ENCODE peak calls at places on chromosomes 12 and 14, in ten cellular contexts. One of them, this sample, is unnamed.

GRCh38 chr14:91374897-91375747 is 42.5 kb downstream of the CCDC88C start:
- DNase-seq in transverse colon: no peak
- DNase-seq in WTC11: no peak
- DNase-seq in keratinocyte: no peak
- DNase-seq in GM10248: no peak
- DNase-seq in heart right ventricle: no peak
- DNase-seq in AG09319: no peak
- DNase-seq in LNCaP clone FGC: no peak
- DNase-seq in neural progenitor cell: peak
- DNase-seq in fibroblast of villous mesenchyme: no peak
- DNase-seq in this sample: no peak

GRCh38 chr14:89349196-89350008 is 67.6 kb downstream of the FOXN3 start:
- DNase-seq in transverse colon: peak
- DNase-seq in WTC11: peak
- DNase-seq in keratinocyte: no peak
- DNase-seq in GM10248: no peak
- DNase-seq in heart right ventricle: no peak
- DNase-seq in AG09319: no peak
- DNase-seq in LNCaP clone FGC: no peak
- DNase-seq in neural progenitor cell: peak
- DNase-seq in fibroblast of villous mesenchyme: no peak
- DNase-seq in this sample: peak

GRCh38 chr12:124296916-124297351 is 2.0 kb downstream of the RFLNA start:
- DNase-seq in transverse colon: peak
- DNase-seq in WTC11: no peak
- DNase-seq in keratinocyte: no peak
- DNase-seq in GM10248: no peak
- DNase-seq in heart right ventricle: no peak
- DNase-seq in AG09319: no peak
- DNase-seq in LNCaP clone FGC: no peak
- DNase-seq in neural progenitor cell: no peak
- DNase-seq in fibroblast of villous mesenchyme: no peak
- DNase-seq in this sample: peak

GRCh38 chr12:110600254-110600653 is 13.7 kb upstream of the TCTN1 start:
- DNase-seq in transverse colon: no peak
- DNase-seq in WTC11: no peak
- DNase-seq in keratinocyte: no peak
- DNase-seq in GM10248: peak
- DNase-seq in heart right ventricle: no peak
- DNase-seq in AG09319: peak
- DNase-seq in LNCaP clone FGC: no peak
- DNase-seq in neural progenitor cell: no peak
- DNase-seq in fibroblast of villous mesenchyme: peak
- DNase-seq in this sample: no peak

GRCh38 chr12:28946361-28946760 is 202.7 kb upstream of the FAR2 start:
- DNase-seq in transverse colon: no peak
- DNase-seq in WTC11: no peak
- DNase-seq in keratinocyte: no peak
- DNase-seq in GM10248: no peak
- DNase-seq in heart right ventricle: no peak
- DNase-seq in AG09319: no peak
- DNase-seq in LNCaP clone FGC: no peak
- DNase-seq in neural progenitor cell: no peak
- DNase-seq in fibroblast of villous mesenchyme: no peak
- DNase-seq in this sample: no peak

GRCh38 chr12:18340796-18341195 is 79.5 kb downstream of the PIK3C2G start:
- DNase-seq in transverse colon: no peak
- DNase-seq in WTC11: no peak
- DNase-seq in keratinocyte: no peak
- DNase-seq in GM10248: no peak
- DNase-seq in heart right ventricle: no peak
- DNase-seq in AG09319: no peak
- DNase-seq in LNCaP clone FGC: no peak
- DNase-seq in neural progenitor cell: no peak
- DNase-seq in fibroblast of villous mesenchyme: peak
- DNase-seq in this sample: no peak

GRCh38 chr12:53078425-53079225 is 565 bp downstream of the SPRYD3 start:
- DNase-seq in transverse colon: peak
- DNase-seq in WTC11: no peak
- DNase-seq in keratinocyte: no peak
- DNase-seq in GM10248: no peak
- DNase-seq in heart right ventricle: no peak
- DNase-seq in AG09319: no peak
- DNase-seq in LNCaP clone FGC: no peak
- DNase-seq in neural progenitor cell: no peak
- DNase-seq in fibroblast of villous mesenchyme: no peak
- DNase-seq in this sample: no peak

GRCh38 chr14:43625294-43625693 is 881.8 kb downstream of the FSCB start:
- DNase-seq in transverse colon: no peak
- DNase-seq in WTC11: no peak
- DNase-seq in keratinocyte: no peak
- DNase-seq in GM10248: no peak
- DNase-seq in heart right ventricle: no peak
- DNase-seq in AG09319: no peak
- DNase-seq in LNCaP clone FGC: no peak
- DNase-seq in neural progenitor cell: no peak
- DNase-seq in fibroblast of villous mesenchyme: no peak
- DNase-seq in this sample: no peak

GRCh38 chr14:38040411-38040810 is 167.3 kb upstream of the SSTR1 start:
- DNase-seq in transverse colon: no peak
- DNase-seq in WTC11: no peak
- DNase-seq in keratinocyte: no peak
- DNase-seq in GM10248: no peak
- DNase-seq in heart right ventricle: no peak
- DNase-seq in AG09319: no peak
- DNase-seq in LNCaP clone FGC: no peak
- DNase-seq in neural progenitor cell: no peak
- DNase-seq in fibroblast of villous mesenchyme: peak
- DNase-seq in this sample: no peak

GRCh38 chr14:37974421-37974820 is 233.3 kb upstream of the SSTR1 start:
- DNase-seq in transverse colon: no peak
- DNase-seq in WTC11: no peak
- DNase-seq in keratinocyte: no peak
- DNase-seq in GM10248: no peak
- DNase-seq in heart right ventricle: no peak
- DNase-seq in AG09319: no peak
- DNase-seq in LNCaP clone FGC: no peak
- DNase-seq in neural progenitor cell: no peak
- DNase-seq in fibroblast of villous mesenchyme: no peak
- DNase-seq in this sample: no peak

GRCh38 chr12:92899388-92900001 is 29.6 kb downstream of the EEA1 start:
- DNase-seq in transverse colon: peak
- DNase-seq in WTC11: no peak
- DNase-seq in keratinocyte: peak
- DNase-seq in GM10248: no peak
- DNase-seq in heart right ventricle: peak
- DNase-seq in AG09319: peak
- DNase-seq in LNCaP clone FGC: peak
- DNase-seq in neural progenitor cell: peak
- DNase-seq in fibroblast of villous mesenchyme: peak
- DNase-seq in this sample: peak

GRCh38 chr12:28780096-28780495 is 369.0 kb upstream of the FAR2 start:
- DNase-seq in transverse colon: peak
- DNase-seq in WTC11: no peak
- DNase-seq in keratinocyte: no peak
- DNase-seq in GM10248: no peak
- DNase-seq in heart right ventricle: no peak
- DNase-seq in AG09319: no peak
- DNase-seq in LNCaP clone FGC: no peak
- DNase-seq in neural progenitor cell: no peak
- DNase-seq in fibroblast of villous mesenchyme: peak
- DNase-seq in this sample: peak

GRCh38 chr12:49348781-49349180 is 2.1 kb downstream of the DNAJC22 start:
- DNase-seq in transverse colon: no peak
- DNase-seq in WTC11: no peak
- DNase-seq in keratinocyte: no peak
- DNase-seq in GM10248: no peak
- DNase-seq in heart right ventricle: no peak
- DNase-seq in AG09319: no peak
- DNase-seq in LNCaP clone FGC: no peak
- DNase-seq in neural progenitor cell: no peak
- DNase-seq in fibroblast of villous mesenchyme: no peak
- DNase-seq in this sample: no peak

GRCh38 chr14:68695871-68696665 is 96.8 kb downstream of the ZFP36L1 start:
- DNase-seq in transverse colon: no peak
- DNase-seq in WTC11: no peak
- DNase-seq in keratinocyte: no peak
- DNase-seq in GM10248: no peak
- DNase-seq in heart right ventricle: no peak
- DNase-seq in AG09319: no peak
- DNase-seq in LNCaP clone FGC: no peak
- DNase-seq in neural progenitor cell: no peak
- DNase-seq in fibroblast of villous mesenchyme: no peak
- DNase-seq in this sample: no peak

GRCh38 chr14:99427632-99428315 is 52.9 kb downstream of the SETD3 start:
- DNase-seq in transverse colon: no peak
- DNase-seq in WTC11: no peak
- DNase-seq in keratinocyte: no peak
- DNase-seq in GM10248: no peak
- DNase-seq in heart right ventricle: no peak
- DNase-seq in AG09319: no peak
- DNase-seq in LNCaP clone FGC: no peak
- DNase-seq in neural progenitor cell: no peak
- DNase-seq in fibroblast of villous mesenchyme: peak
- DNase-seq in this sample: no peak

DNA sequence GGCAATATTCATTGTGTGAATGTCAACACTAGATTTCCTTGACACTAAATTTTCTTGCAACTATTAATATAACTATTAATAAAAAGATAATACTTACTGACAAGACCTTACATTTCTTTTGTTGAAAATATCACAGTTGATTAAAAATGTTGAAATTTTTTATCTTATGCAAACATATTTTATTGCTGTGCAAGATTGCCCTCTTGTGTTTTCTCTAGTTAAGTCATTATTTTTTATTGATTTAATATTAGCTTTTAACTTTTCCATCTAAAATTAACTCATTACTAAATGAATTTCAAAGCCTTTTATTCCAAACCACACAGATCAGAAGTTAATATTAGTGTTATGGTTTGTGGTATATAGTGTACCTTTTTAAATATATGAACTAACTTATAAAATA is 11.7 kb upstream of the NAA30 start:
- DNase-seq in transverse colon: no peak
- DNase-seq in WTC11: no peak
- DNase-seq in keratinocyte: no peak
- DNase-seq in GM10248: no peak
- DNase-seq in heart right ventricle: no peak
- DNase-seq in AG09319: no peak
- DNase-seq in LNCaP clone FGC: no peak
- DNase-seq in neural progenitor cell: no peak
- DNase-seq in fibroblast of villous mesenchyme: no peak
- DNase-seq in this sample: no peak
- TF ChIP-seq CTCF in transverse colon: no peak
- TF ChIP-seq CTCF in WTC11: no peak
- TF ChIP-seq CTCF in keratinocyte: no peak
- TF ChIP-seq CTCF in GM10248: no peak
- TF ChIP-seq CTCF in heart right ventricle: no peak
- TF ChIP-seq CTCF in AG09319: peak
- TF ChIP-seq CTCF in LNCaP clone FGC: no peak
- TF ChIP-seq CTCF in neural progenitor cell: peak
- TF ChIP-seq CTCF in fibroblast of villous mesenchyme: no peak
- TF ChIP-seq CTCF in this sample: no peak

DNA sequence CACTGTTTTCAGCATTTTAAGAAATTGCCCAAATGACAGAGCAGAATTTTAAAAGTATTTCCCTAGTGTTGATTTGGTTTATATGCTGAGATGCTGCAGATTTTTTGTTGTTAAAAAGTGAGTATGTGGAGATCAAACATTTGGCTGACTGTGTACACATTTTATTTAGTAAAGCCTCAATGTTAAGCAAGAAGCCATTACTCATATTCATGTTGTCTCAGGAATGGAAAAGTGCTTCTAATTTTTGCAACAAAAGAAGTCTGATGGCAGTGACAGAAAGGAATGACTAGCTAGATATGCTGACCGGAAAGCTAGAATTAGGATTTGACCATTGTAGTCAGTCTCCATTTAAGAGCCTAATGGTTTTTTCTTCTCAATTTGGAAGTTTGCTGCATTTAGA is 22.5 kb downstream of the SLC38A6 start:
- DNase-seq in transverse colon: no peak
- DNase-seq in WTC11: no peak
- DNase-seq in keratinocyte: no peak
- DNase-seq in GM10248: no peak
- DNase-seq in heart right ventricle: no peak
- DNase-seq in AG09319: no peak
- DNase-seq in LNCaP clone FGC: no peak
- DNase-seq in neural progenitor cell: no peak
- DNase-seq in fibroblast of villous mesenchyme: peak
- DNase-seq in this sample: no peak
- TF ChIP-seq CTCF in transverse colon: no peak
- TF ChIP-seq CTCF in WTC11: no peak
- TF ChIP-seq CTCF in keratinocyte: no peak
- TF ChIP-seq CTCF in GM10248: no peak
- TF ChIP-seq CTCF in heart right ventricle: no peak
- TF ChIP-seq CTCF in AG09319: no peak
- TF ChIP-seq CTCF in LNCaP clone FGC: no peak
- TF ChIP-seq CTCF in neural progenitor cell: no peak
- TF ChIP-seq CTCF in fibroblast of villous mesenchyme: no peak
- TF ChIP-seq CTCF in this sample: no peak

DNA sequence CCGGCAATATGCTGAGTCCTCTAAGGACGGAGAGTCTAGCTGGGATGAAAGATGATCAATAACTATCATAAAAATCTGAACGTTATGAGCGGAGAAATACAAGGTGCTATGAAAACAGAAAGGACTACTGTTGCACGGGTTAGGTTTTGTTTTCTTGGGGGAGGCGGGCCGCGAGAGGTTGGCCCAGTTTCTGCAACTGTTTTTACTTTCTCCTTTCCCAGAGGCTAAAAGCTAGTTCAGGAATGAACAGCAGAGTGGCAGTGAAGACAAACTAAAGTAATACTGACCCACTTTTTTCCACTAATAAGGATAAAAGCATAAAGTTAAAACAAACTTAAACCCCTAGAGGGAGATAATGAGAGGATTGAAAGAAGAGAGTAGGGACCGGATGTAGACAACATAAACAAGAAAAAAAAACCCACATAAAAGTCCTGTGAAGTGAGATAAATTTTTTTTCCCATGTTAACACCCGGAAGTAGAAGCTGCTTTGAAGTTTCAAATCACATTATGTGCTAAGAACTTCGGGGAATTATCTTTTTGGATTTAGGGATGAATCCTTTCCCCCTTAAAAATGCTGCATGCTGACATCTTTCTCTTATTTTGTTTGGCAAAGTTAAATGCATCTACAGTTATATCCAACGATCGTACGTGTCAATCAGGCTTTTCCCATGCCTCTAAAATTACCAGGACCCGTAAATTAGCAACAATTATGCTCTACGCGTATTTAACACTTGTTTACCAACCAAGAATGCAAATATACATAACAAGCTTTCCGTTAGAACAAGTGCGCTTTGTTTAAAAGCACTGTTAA is 1.0 kb upstream of the CDK17 start:
- DNase-seq in transverse colon: peak
- DNase-seq in WTC11: no peak
- DNase-seq in keratinocyte: no peak
- DNase-seq in GM10248: peak
- DNase-seq in heart right ventricle: peak
- DNase-seq in AG09319: no peak
- DNase-seq in LNCaP clone FGC: no peak
- DNase-seq in neural progenitor cell: peak
- DNase-seq in fibroblast of villous mesenchyme: peak
- DNase-seq in this sample: no peak
- TF ChIP-seq CTCF in transverse colon: peak
- TF ChIP-seq CTCF in WTC11: no peak
- TF ChIP-seq CTCF in keratinocyte: peak
- TF ChIP-seq CTCF in GM10248: peak
- TF ChIP-seq CTCF in heart right ventricle: peak
- TF ChIP-seq CTCF in AG09319: peak
- TF ChIP-seq CTCF in LNCaP clone FGC: peak
- TF ChIP-seq CTCF in neural progenitor cell: peak
- TF ChIP-seq CTCF in fibroblast of villous mesenchyme: peak
- TF ChIP-seq CTCF in this sample: peak

GRCh38 chr12:2384533-2385328 is 331.9 kb downstream of the CACNA1C start:
- DNase-seq in transverse colon: no peak
- DNase-seq in WTC11: no peak
- DNase-seq in keratinocyte: no peak
- DNase-seq in GM10248: no peak
- DNase-seq in heart right ventricle: no peak
- DNase-seq in AG09319: peak
- DNase-seq in LNCaP clone FGC: no peak
- DNase-seq in neural progenitor cell: no peak
- DNase-seq in fibroblast of villous mesenchyme: peak
- DNase-seq in this sample: no peak
- TF ChIP-seq CTCF in transverse colon: no peak
- TF ChIP-seq CTCF in WTC11: no peak
- TF ChIP-seq CTCF in keratinocyte: no peak
- TF ChIP-seq CTCF in GM10248: no peak
- TF ChIP-seq CTCF in heart right ventricle: no peak
- TF ChIP-seq CTCF in AG09319: peak
- TF ChIP-seq CTCF in LNCaP clone FGC: no peak
- TF ChIP-seq CTCF in neural progenitor cell: peak
- TF ChIP-seq CTCF in fibroblast of villous mesenchyme: peak
- TF ChIP-seq CTCF in this sample: no peak

This sample was measured in Peyer's patch.